ENCODE peak calls at places on chromosome 13, in ten cellular contexts. Q is kidney epithelial cell; O is HS-27A; T is K562; D is CD4-positive, alpha-beta T cell; Y is left cardiac atrium; M is tibial artery; N is WTC11; F is naive thymus-derived CD4-positive, alpha-beta T cell; W is amygdala. B is an unnamed sample.

GRCh38 chr13:74062933-74063332 is 71.3 kb downstream of the KLF12 start:
- DNase-seq in N (no peak), W (no peak), D (peak; percentile 10), F (no peak), Q (no peak), O (no peak), T (no peak), Y (peak; percentile 60), M (peak; percentile 70), B (peak; percentile 19)

GRCh38 chr13:20313896-20314295 is 81.8 kb upstream of the GJB6 start:
- DNase-seq in Y (no peak), M (no peak), T (no peak), N (no peak), O (no peak), D (no peak), Q (no peak), F (no peak), W (no peak), B (no peak)

GRCh38 chr13:34416833-34417425 is 525.1 kb upstream of the NBEA start:
- DNase-seq in Y (peak; percentile 81), D (no peak), F (no peak), M (peak; percentile 74), Q (no peak), O (no peak), T (no peak), W (no peak), N (no peak), B (no peak)

GRCh38 chr13:111912991-111913781 is 153.8 kb upstream of the SOX1 start:
- DNase-seq in D (no peak), Q (no peak), Y (no peak), T (no peak), N (peak; percentile 13), O (no peak), M (no peak), W (no peak), F (no peak), B (no peak)

GRCh38 chr13:87444135-87444534 is 227.0 kb upstream of the SLITRK5 start:
- DNase-seq in M (no peak), Q (no peak), T (no peak), N (no peak), W (no peak), D (no peak), O (no peak), F (no peak), Y (no peak), B (no peak)

GRCh38 chr13:51786425-51787010 is 17.4 kb downstream of the DHRS12 start:
- DNase-seq in M (no peak), D (no peak), T (no peak), O (no peak), F (no peak), W (no peak), Q (no peak), N (no peak), Y (no peak), B (no peak)

GRCh38 chr13:90261343-90261742 is 1086.1 kb upstream of the MIR17HG start:
- DNase-seq in N (no peak), W (no peak), Q (no peak), T (no peak), Y (no peak), D (no peak), F (no peak), O (no peak), M (no peak), B (no peak)

GRCh38 chr13:49635599-49636433 is 7.5 kb downstream of the ARL11 start:
- DNase-seq in W (no peak), F (peak; percentile 44), T (no peak), Y (no peak), D (no peak), M (no peak), Q (no peak), N (no peak), O (no peak), B (no peak)

GRCh38 chr13:29654807-29655547 is 59.5 kb upstream of the SLC7A1 start:
- DNase-seq in Q (no peak), F (no peak), O (no peak), W (no peak), M (no peak), Y (no peak), N (no peak), T (no peak), D (no peak), B (no peak)

GRCh38 chr13:37701306-37701705 is 102.7 kb upstream of the POSTN start:
- DNase-seq in M (peak; percentile 38), Q (no peak), F (no peak), W (no peak), T (no peak), N (no peak), D (no peak), Y (no peak), O (no peak), B (no peak)

GRCh38 chr13:67267136-67267535 is 37.0 kb upstream of the PCDH9 start:
- DNase-seq in Q (no peak), Y (no peak), N (no peak), D (no peak), T (no peak), F (no peak), M (no peak), W (no peak), O (no peak), B (no peak)

GRCh38 chr13:99484405-99484981 is 16.8 kb upstream of the TM9SF2 start:
- DNase-seq in F (no peak), Q (no peak), N (no peak), Y (no peak), W (no peak), D (no peak), T (no peak), O (no peak), M (no peak), B (no peak)

GRCh38 chr13:96072392-96072791 is 17.5 kb upstream of the HS6ST3 start:
- DNase-seq in D (no peak), Q (no peak), O (no peak), M (no peak), N (peak; percentile 38), Y (no peak), W (no peak), T (no peak), F (no peak), B (no peak)

GRCh38 chr13:104648291-104648690 is 1582.1 kb upstream of the SLC10A2 start:
- DNase-seq in N (no peak), W (no peak), Y (no peak), Q (no peak), M (no peak), D (no peak), O (no peak), F (no peak), T (no peak), B (no peak)

GRCh38 chr13:114275309-114275708 is 6.1 kb upstream of the UPF3A start:
- DNase-seq in M (peak; percentile 35), F (no peak), T (no peak), Y (no peak), W (no peak), Q (no peak), N (no peak), D (no peak), O (no peak), B (no peak)

B was measured in C1 segment of cervical spinal cord.